ENCODE peak calls at places on chromosome 3, in five cellular contexts. One of them, this sample, is unnamed.

GRCh38 chr3:111311709-111312235 is 230.2 kb upstream of the CD96 start:
- DNase-seq in colonic mucosa: no peak
- DNase-seq in tibial artery: no peak
- DNase-seq in A549: no peak
- DNase-seq in right lobe of liver: no peak
- DNase-seq in this sample: no peak

GRCh38 chr3:130609166-130609574 is 92.2 kb downstream of the COL6A6 start:
- DNase-seq in right lobe of liver: no peak
- DNase-seq in tibial artery: peak; percentile 68
- DNase-seq in A549: no peak
- DNase-seq in colonic mucosa: peak; percentile 17
- DNase-seq in this sample: no peak

GRCh38 chr3:27666708-27667107 is 55.4 kb downstream of the EOMES start:
- DNase-seq in A549: peak; percentile 25
- DNase-seq in tibial artery: peak; percentile 77
- DNase-seq in right lobe of liver: peak; percentile 53
- DNase-seq in colonic mucosa: peak; percentile 32
- DNase-seq in this sample: no peak

GRCh38 chr3:136266468-136266867 is 16.3 kb downstream of the PCCB start:
- DNase-seq in colonic mucosa: no peak
- DNase-seq in right lobe of liver: no peak
- DNase-seq in tibial artery: no peak
- DNase-seq in A549: peak; percentile 60
- DNase-seq in this sample: no peak

GRCh38 chr3:55518451-55518850 is 31.3 kb upstream of the WNT5A start:
- DNase-seq in tibial artery: no peak
- DNase-seq in colonic mucosa: no peak
- DNase-seq in right lobe of liver: no peak
- DNase-seq in A549: no peak
- DNase-seq in this sample: no peak

GRCh38 chr3:151709847-151710246 is 23.9 kb upstream of the AADACL2 start:
- DNase-seq in right lobe of liver: no peak
- DNase-seq in colonic mucosa: no peak
- DNase-seq in tibial artery: no peak
- DNase-seq in A549: no peak
- DNase-seq in this sample: no peak

GRCh38 chr3:4853749-4854140 is 125.5 kb upstream of the BHLHE40 start:
- DNase-seq in colonic mucosa: no peak
- DNase-seq in tibial artery: no peak
- DNase-seq in A549: no peak
- DNase-seq in right lobe of liver: no peak
- DNase-seq in this sample: no peak

GRCh38 chr3:30894521-30895289 is at the start of gene GADL1:
- DNase-seq in right lobe of liver: peak; percentile 35
- DNase-seq in tibial artery: no peak
- DNase-seq in colonic mucosa: no peak
- DNase-seq in A549: peak; percentile 10
- DNase-seq in this sample: no peak

GRCh38 chr3:54932606-54933005 is 4.7 kb upstream of the LRTM1 start:
- DNase-seq in tibial artery: no peak
- DNase-seq in A549: no peak
- DNase-seq in colonic mucosa: no peak
- DNase-seq in right lobe of liver: no peak
- DNase-seq in this sample: no peak

GRCh38 chr3:171791695-171792082 is 18.6 kb downstream of the PLD1 start:
- DNase-seq in tibial artery: no peak
- DNase-seq in A549: no peak
- DNase-seq in right lobe of liver: no peak
- DNase-seq in colonic mucosa: no peak
- DNase-seq in this sample: no peak

GRCh38 chr3:167887096-167887495 is 151.6 kb downstream of the SERPINI1 start:
- DNase-seq in A549: peak; percentile 10
- DNase-seq in right lobe of liver: no peak
- DNase-seq in tibial artery: no peak
- DNase-seq in colonic mucosa: no peak
- DNase-seq in this sample: no peak

GRCh38 chr3:99753268-99753975 is 64.2 kb upstream of the CMSS1 start:
- DNase-seq in A549: peak; percentile 54
- DNase-seq in right lobe of liver: no peak
- DNase-seq in tibial artery: no peak
- DNase-seq in colonic mucosa: no peak
- DNase-seq in this sample: no peak

GRCh38 chr3:197168606-197169005 is 129.8 kb downstream of the DLG1 start:
- DNase-seq in right lobe of liver: no peak
- DNase-seq in A549: peak; percentile 8
- DNase-seq in colonic mucosa: no peak
- DNase-seq in tibial artery: no peak
- DNase-seq in this sample: no peak

GRCh38 chr3:184805351-184806038 is 6.5 kb upstream of the VPS8 start:
- DNase-seq in tibial artery: no peak
- DNase-seq in colonic mucosa: no peak
- DNase-seq in A549: no peak
- DNase-seq in right lobe of liver: no peak
- DNase-seq in this sample: no peak

GRCh38 chr3:149015383-149015782 is 24.0 kb downstream of the GYG1 start:
- DNase-seq in colonic mucosa: no peak
- DNase-seq in tibial artery: no peak
- DNase-seq in A549: no peak
- DNase-seq in right lobe of liver: no peak
- DNase-seq in this sample: no peak

GRCh38 chr3:172746476-172746875 is 4.0 kb upstream of the ECT2 start:
- DNase-seq in colonic mucosa: no peak
- DNase-seq in right lobe of liver: no peak
- DNase-seq in tibial artery: no peak
- DNase-seq in A549: no peak
- DNase-seq in this sample: no peak

GRCh38 chr3:175386630-175387029 is 527.5 kb downstream of the NAALADL2 start:
- DNase-seq in colonic mucosa: no peak
- DNase-seq in right lobe of liver: no peak
- DNase-seq in tibial artery: no peak
- DNase-seq in A549: peak; percentile 26
- DNase-seq in this sample: no peak

GRCh38 chr3:128875556-128876120 is 3.8 kb upstream of the ACAD9 start:
- DNase-seq in colonic mucosa: peak; percentile 28
- DNase-seq in A549: peak; percentile 27
- DNase-seq in right lobe of liver: peak; percentile 67
- DNase-seq in tibial artery: no peak
- DNase-seq in this sample: peak; percentile 17

GRCh38 chr3:42632146-42632545 is 21.4 kb upstream of the ZBTB47 start:
- DNase-seq in right lobe of liver: no peak
- DNase-seq in A549: no peak
- DNase-seq in tibial artery: no peak
- DNase-seq in colonic mucosa: no peak
- DNase-seq in this sample: no peak

GRCh38 chr3:12807960-12808359 is 11.5 kb downstream of the CAND2 start:
- DNase-seq in A549: no peak
- DNase-seq in colonic mucosa: no peak
- DNase-seq in right lobe of liver: no peak
- DNase-seq in tibial artery: no peak
- DNase-seq in this sample: no peak

GRCh38 chr3:125651246-125651645 is 55.9 kb upstream of the OSBPL11 start:
- DNase-seq in A549: peak; percentile 26
- DNase-seq in right lobe of liver: no peak
- DNase-seq in tibial artery: no peak
- DNase-seq in colonic mucosa: no peak
- DNase-seq in this sample: no peak

GRCh38 chr3:54146383-54147239 is 24.3 kb downstream of the CACNA2D3 start:
- DNase-seq in A549: peak; percentile 36
- DNase-seq in colonic mucosa: peak; percentile 37
- DNase-seq in tibial artery: no peak
- DNase-seq in right lobe of liver: peak; percentile 77
- DNase-seq in this sample: no peak

GRCh38 chr3:25534007-25534406 is 105.9 kb downstream of the RARB start:
- DNase-seq in right lobe of liver: no peak
- DNase-seq in tibial artery: no peak
- DNase-seq in colonic mucosa: no peak
- DNase-seq in A549: no peak
- DNase-seq in this sample: no peak
- H3K9me3 ChIP-seq in right lobe of liver: no peaks in the 10 kb centered on the region
- H3K9me3 ChIP-seq in tibial artery: peaks cover 3% of the 10 kb centered on the region
- H3K9me3 ChIP-seq in colonic mucosa: no peaks in the 10 kb centered on the region
- H3K9me3 ChIP-seq in A549: peaks cover 6% of the 10 kb centered on the region
- H3K9me3 ChIP-seq in this sample: no peaks in the 10 kb centered on the region

DNA sequence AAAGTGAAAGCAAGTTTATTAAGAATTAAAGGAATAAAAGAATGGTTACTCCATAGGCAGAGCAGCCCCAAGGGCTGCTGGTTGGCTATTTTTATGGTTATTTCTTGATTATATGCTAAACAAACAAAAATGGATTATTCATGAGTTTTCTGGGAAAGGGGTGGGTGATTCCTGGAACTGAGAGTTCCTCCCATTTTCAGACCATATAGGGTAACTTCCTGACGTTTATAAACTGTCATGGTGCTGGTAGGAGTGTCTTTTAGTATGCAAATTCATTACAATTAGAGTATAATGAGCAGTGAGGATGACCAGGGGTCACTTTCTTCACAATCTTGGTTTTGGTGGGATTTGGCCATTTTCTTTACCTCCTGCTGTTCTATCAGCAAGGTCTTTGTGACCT is 707.9 kb downstream of the ZNF385D start:
- DNase-seq in colonic mucosa: no peak
- DNase-seq in right lobe of liver: no peak
- DNase-seq in tibial artery: no peak
- DNase-seq in A549: no peak
- DNase-seq in this sample: no peak
- H3K9me3 ChIP-seq in colonic mucosa: no peaks in the 10 kb centered on the region
- H3K9me3 ChIP-seq in right lobe of liver: no peaks in the 10 kb centered on the region
- H3K9me3 ChIP-seq in tibial artery: no peaks in the 10 kb centered on the region
- H3K9me3 ChIP-seq in A549: no peaks in the 10 kb centered on the region
- H3K9me3 ChIP-seq in this sample: peaks cover 5% of the 10 kb centered on the region

GRCh38 chr3:133396906-133397305 is 3.0 kb upstream of the BFSP2 start:
- DNase-seq in colonic mucosa: no peak
- DNase-seq in tibial artery: no peak
- DNase-seq in right lobe of liver: no peak
- DNase-seq in A549: no peak
- DNase-seq in this sample: no peak

GRCh38 chr3:133393204-133393603 is 6.7 kb upstream of the BFSP2 start:
- DNase-seq in colonic mucosa: no peak
- DNase-seq in right lobe of liver: no peak
- DNase-seq in A549: no peak
- DNase-seq in tibial artery: no peak
- DNase-seq in this sample: no peak

GRCh38 chr3:133394561-133395311 is 5.1 kb upstream of the BFSP2 start:
- DNase-seq in A549: no peak
- DNase-seq in right lobe of liver: no peak
- DNase-seq in tibial artery: no peak
- DNase-seq in colonic mucosa: no peak
- DNase-seq in this sample: no peak

GRCh38 chr3:133390715-133391114 is 9.1 kb upstream of the BFSP2 start:
- DNase-seq in colonic mucosa: no peak
- DNase-seq in A549: no peak
- DNase-seq in right lobe of liver: no peak
- DNase-seq in tibial artery: no peak
- DNase-seq in this sample: no peak

GRCh38 chr3:133393691-133394474 is 6.0 kb upstream of the BFSP2 start:
- DNase-seq in tibial artery: no peak
- DNase-seq in colonic mucosa: no peak
- DNase-seq in A549: no peak
- DNase-seq in right lobe of liver: no peak
- DNase-seq in this sample: no peak
- H3K9me3 ChIP-seq in tibial artery: no peaks in the 10 kb centered on the region
- H3K9me3 ChIP-seq in colonic mucosa: no peaks in the 10 kb centered on the region
- H3K9me3 ChIP-seq in A549: no peaks in the 10 kb centered on the region
- H3K9me3 ChIP-seq in right lobe of liver: no peaks in the 10 kb centered on the region
- H3K9me3 ChIP-seq in this sample: no peaks in the 10 kb centered on the region

DNA sequence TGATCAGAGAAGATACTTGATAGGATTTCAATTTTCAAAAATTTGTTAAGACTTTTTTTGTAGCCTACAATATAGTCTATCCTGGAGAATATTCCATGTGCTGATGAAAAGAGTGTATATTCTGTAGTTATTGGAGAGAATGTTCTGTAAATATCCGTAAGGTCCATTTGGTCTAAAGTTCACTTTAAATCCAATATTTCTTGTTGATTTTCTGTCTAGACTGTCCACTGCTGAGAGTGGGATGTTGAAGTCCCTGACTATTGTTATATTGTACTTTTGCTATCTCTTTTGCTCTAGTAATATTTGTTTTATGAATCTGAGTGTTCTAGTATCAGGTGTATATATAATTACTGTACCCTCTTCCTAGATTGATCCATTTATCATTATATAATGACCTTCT is 406.2 kb upstream of the CNTN4 start:
- DNase-seq in A549: no peak
- DNase-seq in right lobe of liver: no peak
- DNase-seq in colonic mucosa: no peak
- DNase-seq in tibial artery: no peak
- DNase-seq in this sample: no peak
- H3K9me3 ChIP-seq in A549: peaks cover 4% of the 10 kb centered on the region
- H3K9me3 ChIP-seq in right lobe of liver: no peaks in the 10 kb centered on the region
- H3K9me3 ChIP-seq in colonic mucosa: no peaks in the 10 kb centered on the region
- H3K9me3 ChIP-seq in tibial artery: no peaks in the 10 kb centered on the region
- H3K9me3 ChIP-seq in this sample: no peaks in the 10 kb centered on the region

GRCh38 chr3:6260551-6261191 is 600.2 kb upstream of the GRM7 start:
- DNase-seq in tibial artery: no peak
- DNase-seq in A549: no peak
- DNase-seq in right lobe of liver: no peak
- DNase-seq in colonic mucosa: no peak
- DNase-seq in this sample: no peak
- H3K9me3 ChIP-seq in tibial artery: no peaks in the 10 kb centered on the region
- H3K9me3 ChIP-seq in A549: no peaks in the 10 kb centered on the region
- H3K9me3 ChIP-seq in right lobe of liver: no peaks in the 10 kb centered on the region
- H3K9me3 ChIP-seq in colonic mucosa: no peaks in the 10 kb centered on the region
- H3K9me3 ChIP-seq in this sample: no peaks in the 10 kb centered on the region

DNA sequence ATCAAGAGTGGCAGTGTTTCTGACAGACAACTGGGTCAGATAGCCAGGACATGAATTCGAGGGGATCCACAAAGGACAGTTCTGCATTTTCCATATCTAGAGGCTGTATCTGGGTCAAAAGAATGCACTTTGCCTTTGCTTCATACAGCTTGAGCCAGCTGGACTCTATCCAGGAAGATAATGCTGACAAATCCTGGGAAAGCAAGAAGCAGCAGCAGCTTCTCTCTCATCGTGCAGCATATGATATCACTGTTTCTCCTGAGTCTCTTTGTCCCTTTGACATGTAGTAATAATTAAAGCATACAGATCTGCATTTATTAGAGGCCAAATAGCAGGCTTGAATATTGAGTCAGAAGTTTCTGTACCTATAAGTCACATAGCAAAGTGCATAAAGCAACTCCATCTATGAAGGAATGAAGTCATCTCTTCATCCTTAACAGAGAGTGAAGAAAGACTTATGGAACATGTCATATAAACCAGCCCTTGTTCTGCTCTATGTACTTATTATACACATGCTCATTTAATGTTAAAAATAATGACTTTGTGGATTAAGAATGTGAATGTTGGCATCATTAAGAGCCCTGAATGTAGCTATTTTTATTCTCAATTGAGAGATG is 236.8 kb upstream of the GBE1 start:
- DNase-seq in tibial artery: no peak
- DNase-seq in A549: no peak
- DNase-seq in colonic mucosa: no peak
- DNase-seq in right lobe of liver: no peak
- DNase-seq in this sample: no peak
- H3K9me3 ChIP-seq in tibial artery: no peaks in the 10 kb centered on the region
- H3K9me3 ChIP-seq in A549: no peaks in the 10 kb centered on the region
- H3K9me3 ChIP-seq in colonic mucosa: no peaks in the 10 kb centered on the region
- H3K9me3 ChIP-seq in right lobe of liver: no peaks in the 10 kb centered on the region
- H3K9me3 ChIP-seq in this sample: no peaks in the 10 kb centered on the region

GRCh38 chr3:1855836-1856235 is 242.8 kb upstream of the CNTN4 start:
- DNase-seq in A549: no peak
- DNase-seq in colonic mucosa: no peak
- DNase-seq in right lobe of liver: no peak
- DNase-seq in tibial artery: no peak
- DNase-seq in this sample: no peak
- H3K9me3 ChIP-seq in A549: no peaks in the 10 kb centered on the region
- H3K9me3 ChIP-seq in colonic mucosa: no peaks in the 10 kb centered on the region
- H3K9me3 ChIP-seq in right lobe of liver: no peaks in the 10 kb centered on the region
- H3K9me3 ChIP-seq in tibial artery: no peaks in the 10 kb centered on the region
- H3K9me3 ChIP-seq in this sample: peaks cover 3% of the 10 kb centered on the region